ENCODE peak calls at places on chromosomes 5 and 9, in four cellular contexts. Y is left lung, P is Caco-2, M is coronary artery. N is an unnamed sample.

GRCh38 chr5:154646841-154647759 is 108.1 kb upstream of the LARP1 start:
- DNase-seq in Y (peak; percentile 87), P (peak; percentile 87), M (no peak), N (peak; percentile 36)

GRCh38 chr5:54148062-54148461 is 162.3 kb downstream of the ARL15 start:
- DNase-seq in Y (no peak), M (no peak), P (no peak), N (no peak)

GRCh38 chr5:151074557-151074956 is 6.3 kb downstream of the TNIP1 start:
- DNase-seq in Y (no peak), M (no peak), P (no peak), N (no peak)

GRCh38 chr5:113806823-113807222 is 293.3 kb downstream of the YTHDC2 start:
- DNase-seq in M (peak; percentile 70), P (no peak), Y (no peak), N (no peak)

GRCh38 chr9:83444110-83444509 is 94.1 kb downstream of the FRMD3 start:
- DNase-seq in M (peak; percentile 80), P (no peak), Y (no peak), N (no peak)

GRCh38 chr9:95937131-95937530 is 61.6 kb downstream of the ERCC6L2 start:
- DNase-seq in M (no peak), Y (no peak), P (no peak), N (no peak)

GRCh38 chr5:133873454-133873853 is 95.0 kb downstream of the C5orf15 start:
- DNase-seq in P (no peak), M (no peak), Y (no peak), N (no peak)

GRCh38 chr5:174327317-174327864 is 281.9 kb downstream of the NSG2 start:
- DNase-seq in M (no peak), Y (no peak), P (peak; percentile 89), N (peak; percentile 68)

GRCh38 chr9:82668724-82669324 is 394.1 kb downstream of the RASEF start:
- DNase-seq in P (no peak), M (no peak), Y (no peak), N (no peak)

GRCh38 chr5:169706758-169707450 is 69.8 kb downstream of the DOCK2 start:
- DNase-seq in M (no peak), Y (no peak), P (no peak), N (no peak)

GRCh38 chr5:173760461-173761181 is 127.5 kb upstream of the CPEB4 start:
- DNase-seq in M (no peak), Y (no peak), P (no peak), N (no peak)

GRCh38 chr5:61319388-61320146 is 12.5 kb upstream of the ZSWIM6 start:
- DNase-seq in P (no peak), Y (no peak), M (no peak), N (no peak)

GRCh38 chr9:100549048-100549447 is 28.8 kb upstream of the CAVIN4 start:
- DNase-seq in P (no peak), Y (no peak), M (no peak), N (no peak)

GRCh38 chr5:137613554-137614265 is 114.6 kb upstream of the SPOCK1 start:
- DNase-seq in P (no peak), M (no peak), Y (no peak), N (no peak)

GRCh38 chr9:98373622-98374021 is 118.2 kb upstream of the TBC1D2 start:
- DNase-seq in M (no peak), P (no peak), Y (no peak), N (no peak)

GRCh38 chr5:93267736-93268135 is 313.3 kb downstream of the NR2F1-AS1 start:
- DNase-seq in Y (peak; percentile 63), P (no peak), M (no peak), N (no peak)

GRCh38 chr5:107669543-107670027 is 1.2 kb downstream of the EFNA5 start:
- DNase-seq in P (peak; percentile 8), Y (peak; percentile 80), M (no peak), N (peak; percentile 46)

GRCh38 chr9:127970401-127971313 is 10.1 kb downstream of the EEIG1 start:
- DNase-seq in M (peak; percentile 69), Y (no peak), P (no peak), N (no peak)

GRCh38 chr5:5139358-5140050 is 626 bp upstream of the ADAMTS16 start:
- DNase-seq in P (no peak), Y (peak; percentile 77), M (no peak), N (peak; percentile 43)

GRCh38 chr5:1652873-1653707 is 129.3 kb upstream of the LPCAT1 start:
- DNase-seq in Y (peak; percentile 63), M (peak; percentile 56), P (no peak), N (no peak)

GRCh38 chr9:4741365-4742031 is 496 bp upstream of the AK3 start:
- DNase-seq in M (peak; percentile 77), Y (peak; percentile 79), P (peak; percentile 7), N (no peak)

GRCh38 chr9:137307255-137308101 is 5.4 kb upstream of the NRARP start:
- DNase-seq in M (no peak), Y (peak; percentile 79), P (no peak), N (peak; percentile 15)

GRCh38 chr5:36573441-36573840 is 33.0 kb upstream of the SLC1A3 start:
- DNase-seq in M (no peak), P (no peak), Y (no peak), N (no peak)

GRCh38 chr9:137444106-137444790 is 3.1 kb upstream of the ENTPD8 start:
- DNase-seq in P (no peak), Y (peak; percentile 49), M (no peak), N (no peak)

GRCh38 chr5:98483301-98483700 is 290.2 kb upstream of the RGMB start:
- DNase-seq in P (no peak), Y (no peak), M (no peak), N (no peak)

GRCh38 chr5:158414780-158415179 is 555.8 kb upstream of the CLINT1 start:
- DNase-seq in P (no peak), Y (no peak), M (no peak), N (no peak)

GRCh38 chr5:2848634-2849033 is 97.2 kb upstream of the IRX2 start:
- DNase-seq in M (no peak), P (peak; percentile 14), Y (no peak), N (no peak)
- TF ChIP-seq CTCF in M (no peak), P (peak; percentile 58), Y (no peak), N (peak; percentile 34)

GRCh38 chr5:29460946-29461538 is 1732.4 kb upstream of the CDH6 start:
- DNase-seq in Y (no peak), P (no peak), M (no peak), N (no peak)
- TF ChIP-seq CTCF in Y (no peak), P (no peak), M (no peak), N (no peak)

GRCh38 chr9:116112236-116112635 is 41.4 kb upstream of the PAPPA start:
- DNase-seq in Y (no peak), M (no peak), P (no peak), N (no peak)
- TF ChIP-seq CTCF in Y (no peak), M (no peak), P (peak; percentile 12), N (peak; percentile 35)

DNA sequence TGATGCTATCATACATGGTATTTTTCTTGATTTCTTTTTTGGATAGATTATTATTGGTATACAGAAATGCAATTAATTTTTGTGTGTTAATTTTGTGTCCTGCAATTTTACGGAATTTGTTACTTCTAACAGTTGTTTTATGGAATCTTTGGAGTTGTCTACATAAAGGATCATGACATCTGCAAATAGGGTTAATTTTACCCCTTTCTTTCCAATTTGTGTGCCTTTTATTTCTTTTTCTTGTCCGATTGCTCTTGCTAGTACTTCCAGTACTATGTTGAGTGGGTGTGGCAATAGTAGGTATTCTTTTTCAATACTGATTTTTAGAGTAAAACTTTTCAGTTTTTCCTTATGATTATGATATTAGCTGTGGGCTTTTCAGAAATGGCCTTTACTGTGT is 111.5 kb downstream of the MACROH2A1 start:
- DNase-seq in Y (no peak), M (no peak), P (no peak), N (no peak)
- TF ChIP-seq CTCF in Y (no peak), M (no peak), P (no peak), N (no peak)